ENCODE peak calls at places on chromosome 19, in nine cellular contexts. E, S, R, M, Z, H, I, V and F are unnamed samples. For H3K36me3 and H3K9me3, the result is how much of the 10 kb centered on the place peaks cover.

GRCh38 chr19:43789029-43789428 is 8.3 kb upstream of the KCNN4 start:
- DNase-seq in E (no peak), S (no peak), R (no peak), M (no peak), Z (no peak), H (peak), I (peak), V (peak), F (no peak)

GRCh38 chr19:15015946-15016542 is 33.2 kb upstream of the CASP14 start:
- DNase-seq in E (no peak), S (no peak), R (no peak), M (no peak), Z (peak), H (peak), I (peak), V (no peak), F (peak)

GRCh38 chr19:30602661-30603322 is 230.6 kb downstream of the ZNF536 start:
- DNase-seq in E (no peak), S (no peak), R (no peak), M (no peak), Z (no peak), H (no peak), I (no peak), V (no peak), F (no peak)

GRCh38 chr19:11196406-11197287 is 698 bp downstream of the KANK2 start:
- DNase-seq in E (peak), S (peak), R (peak), M (peak), Z (peak), H (peak), I (peak), V (peak), F (peak)

GRCh38 chr19:56866563-56866962 is 26.0 kb upstream of the PEG3 start:
- DNase-seq in E (no peak), S (no peak), R (no peak), M (peak), Z (no peak), H (no peak), I (no peak), V (no peak), F (no peak)

GRCh38 chr19:6828306-6828697 is 55.8 kb downstream of the VAV1 start:
- DNase-seq in E (no peak), S (no peak), R (no peak), M (no peak), Z (no peak), H (no peak), I (no peak), V (no peak), F (peak)

GRCh38 chr19:51094696-51095279 is 12.1 kb upstream of the KLK14 start:
- DNase-seq in E (no peak), S (no peak), R (no peak), M (peak), Z (peak), H (peak), I (peak), V (no peak), F (no peak)

GRCh38 chr19:56108447-56109195 is 12.5 kb downstream of the ZNF787 start:
- DNase-seq in E (peak), S (peak), R (peak), M (no peak), Z (no peak), H (no peak), I (no peak), V (peak), F (no peak)

GRCh38 chr19:54178581-54179261 is 5.8 kb upstream of the TMC4 start:
- DNase-seq in E (peak), S (no peak), R (no peak), M (peak), Z (no peak), H (peak), I (no peak), V (no peak), F (no peak)

GRCh38 chr19:20273376-20273775 is 106.4 kb downstream of the ZNF486 start:
- DNase-seq in E (no peak), S (no peak), R (no peak), M (no peak), Z (no peak), H (no peak), I (no peak), V (no peak), F (no peak)

GRCh38 chr19:15892012-15892411 is 5.9 kb downstream of the CYP4F2 start:
- DNase-seq in E (no peak), S (no peak), R (no peak), M (no peak), Z (no peak), H (no peak), I (no peak), V (no peak), F (no peak)

GRCh38 chr19:10290876-10291553 is 1.3 kb downstream of the ICAM5 start:
- DNase-seq in E (peak), S (peak), R (no peak), M (peak), Z (peak), H (peak), I (no peak), V (peak), F (peak)

GRCh38 chr19:7340959-7341837 is 7.5 kb upstream of the ARHGEF18 start:
- DNase-seq in E (peak), S (peak), R (peak), M (peak), Z (peak), H (peak), I (peak), V (peak), F (peak)

GRCh38 chr19:13959141-13959961 is 7.0 kb downstream of the DCAF15 start:
- DNase-seq in E (no peak), S (no peak), R (no peak), M (no peak), Z (no peak), H (no peak), I (no peak), V (no peak), F (no peak)

GRCh38 chr19:29804493-29804892 is 7.3 kb upstream of the CCNE1 start:
- DNase-seq in E (no peak), S (no peak), R (no peak), M (no peak), Z (no peak), H (no peak), I (no peak), V (no peak), F (no peak)

GRCh38 chr19:35525873-35526272 is 2.2 kb downstream of the SBSN start:
- DNase-seq in E (no peak), S (no peak), R (no peak), M (no peak), Z (no peak), H (no peak), I (no peak), V (no peak), F (no peak)

GRCh38 chr19:14405758-14406644 is 13.1 kb downstream of the DDX39A start:
- DNase-seq in E (peak), S (peak), R (peak), M (peak), Z (peak), H (peak), I (peak), V (peak), F (peak)

GRCh38 chr19:38251564-38252051 is 4.6 kb downstream of the PPP1R14A start:
- DNase-seq in E (peak), S (no peak), R (peak), M (no peak), Z (no peak), H (no peak), I (peak), V (peak), F (no peak)

GRCh38 chr19:33778089-33778791 is 18.4 kb upstream of the KCTD15 start:
- DNase-seq in E (peak), S (peak), R (peak), M (peak), Z (peak), H (peak), I (peak), V (peak), F (peak)

GRCh38 chr19:10881403-10882107 is 10.2 kb downstream of the CARM1 start:
- DNase-seq in E (no peak), S (no peak), R (no peak), M (peak), Z (no peak), H (peak), I (no peak), V (no peak), F (no peak)

GRCh38 chr19:11286312-11286974 is 9.5 kb upstream of the TSPAN16 start:
- DNase-seq in E (no peak), S (no peak), R (no peak), M (no peak), Z (peak), H (no peak), I (peak), V (peak), F (peak)

GRCh38 chr19:19661141-19661674 is 2.3 kb downstream of the ATP13A1 start:
- DNase-seq in E (no peak), S (no peak), R (no peak), M (no peak), Z (no peak), H (peak), I (no peak), V (no peak), F (no peak)

GRCh38 chr19:29806098-29806866 is 5.5 kb upstream of the CCNE1 start:
- DNase-seq in E (peak), S (no peak), R (no peak), M (peak), Z (peak), H (peak), I (no peak), V (peak), F (peak)

GRCh38 chr19:54183431-54183830 is 5.9 kb downstream of the MBOAT7 start:
- DNase-seq in E (no peak), S (no peak), R (no peak), M (no peak), Z (no peak), H (no peak), I (peak), V (no peak), F (no peak)

GRCh38 chr19:12769689-12770088 is 5.7 kb downstream of the HOOK2 start:
- DNase-seq in E (no peak), S (peak), R (no peak), M (no peak), Z (no peak), H (peak), I (no peak), V (no peak), F (no peak)

GRCh38 chr19:13781547-13781946 is 7.3 kb downstream of the C19orf53 start:
- DNase-seq in E (peak), S (peak), R (peak), M (peak), Z (peak), H (peak), I (peak), V (peak), F (peak)

GRCh38 chr19:37506387-37507166 is at the start of gene ZNF793:
- DNase-seq in E (peak), S (peak), R (peak), M (peak), Z (peak), H (peak), I (peak), V (peak), F (no peak)

GRCh38 chr19:1791879-1792278 is 20.2 kb downstream of the ATP8B3 start:
- DNase-seq in E (no peak), S (no peak), R (no peak), M (no peak), Z (no peak), H (no peak), I (no peak), V (no peak), F (no peak)

GRCh38 chr19:8302357-8302691 is 5.8 kb downstream of the CD320 start:
- DNase-seq in E (peak), S (peak), R (peak), M (no peak), Z (no peak), H (no peak), I (no peak), V (no peak), F (no peak)

DNA sequence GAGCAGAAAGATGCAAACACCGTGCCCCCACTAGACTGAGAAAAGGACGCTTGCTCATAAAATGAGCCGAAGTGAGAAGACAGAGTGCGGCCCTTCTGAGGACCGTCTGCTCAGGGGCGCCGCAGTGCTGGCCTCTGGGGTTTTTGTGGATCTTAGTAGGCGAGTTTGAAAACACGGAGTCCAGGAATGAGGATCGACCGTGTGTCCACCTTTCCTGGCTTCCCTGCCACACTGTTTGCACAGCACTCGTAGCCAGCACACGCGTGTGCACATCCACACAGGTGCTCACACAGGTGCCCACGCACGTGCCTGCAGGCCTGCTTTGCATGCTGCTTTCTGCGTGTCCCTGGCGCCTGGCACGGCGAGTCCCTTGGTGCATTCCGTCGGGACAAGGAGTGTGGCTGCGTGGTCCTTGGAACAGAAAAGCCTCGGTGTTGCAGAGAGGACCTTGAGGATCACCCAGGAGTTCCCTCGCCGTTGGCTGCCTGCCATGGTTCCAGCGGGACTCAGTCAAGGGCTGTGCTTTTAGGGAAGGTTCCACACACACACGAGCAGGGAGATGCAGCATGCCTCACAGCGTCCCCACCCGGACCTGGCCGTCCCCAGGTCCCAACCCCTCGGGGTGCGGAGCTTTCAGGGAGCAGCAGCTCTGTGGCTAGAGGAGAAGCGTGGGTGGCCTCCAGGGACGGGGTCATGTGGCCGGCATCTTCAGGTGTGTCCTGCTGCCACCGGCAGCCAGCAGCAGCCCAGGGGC is 10.1 kb upstream of the ZNF554 start:
- DNase-seq in E (no peak), S (no peak), R (no peak), M (peak), Z (no peak), H (no peak), I (no peak), V (no peak), F (no peak)
- H3K36me3 ChIP-seq in E (under half), S (under half), R (under half), M (under half), Z (under half), H (under half), I (under half), V (under half), F (under half)

DNA sequence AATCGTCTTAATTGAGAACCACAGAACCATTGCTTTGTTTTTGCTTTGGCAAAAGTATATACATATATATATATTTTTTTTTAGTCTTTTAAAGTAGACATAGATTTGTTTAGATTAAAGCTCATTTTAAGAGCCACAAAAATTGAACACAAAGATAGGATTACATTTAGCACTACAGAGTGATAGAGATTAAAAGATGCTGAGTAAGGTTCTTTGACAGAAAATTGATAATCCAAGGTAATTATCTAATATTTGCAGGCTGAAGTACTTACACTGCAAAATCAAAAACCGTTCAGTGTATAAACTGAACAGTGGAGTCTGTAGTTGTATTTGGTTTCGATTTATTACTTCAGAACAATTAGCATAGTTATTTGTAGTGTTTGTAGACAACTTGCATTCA is 24.5 kb upstream of the ZNF98 start:
- DNase-seq in E (no peak), S (no peak), R (no peak), M (no peak), Z (no peak), H (no peak), I (no peak), V (no peak), F (no peak)
- H3K9me3 ChIP-seq in E (under half), S (under half), R (under half), M (under half), Z (under half), H (under half), I (under half), V (under half), F (under half)

GRCh38 chr19:4035582-4035981 is 28.0 kb downstream of the PIAS4 start:
- DNase-seq in E (no peak), S (no peak), R (no peak), M (no peak), Z (no peak), H (no peak), I (no peak), V (no peak), F (no peak)

GRCh38 chr19:4037301-4037949 is 29.3 kb downstream of the ZBTB7A start:
- DNase-seq in E (no peak), S (peak), R (no peak), M (no peak), Z (no peak), H (no peak), I (no peak), V (no peak), F (no peak)

GRCh38 chr19:4036576-4037300 is 29.2 kb downstream of the PIAS4 start:
- DNase-seq in E (no peak), S (no peak), R (no peak), M (no peak), Z (no peak), H (no peak), I (no peak), V (no peak), F (no peak)

GRCh38 chr19:4038057-4038456 is 28.6 kb downstream of the ZBTB7A start:
- DNase-seq in E (no peak), S (no peak), R (no peak), M (no peak), Z (no peak), H (no peak), I (no peak), V (no peak), F (no peak)

GRCh38 chr19:4038661-4039096 is 28.0 kb downstream of the ZBTB7A start:
- DNase-seq in E (no peak), S (no peak), R (no peak), M (no peak), Z (no peak), H (no peak), I (no peak), V (no peak), F (no peak)
- H3K4me3 ChIP-seq in E (no peak), S (no peak), R (no peak), M (no peak), Z (no peak), H (no peak), I (no peak), V (no peak), F (no peak)

DNA sequence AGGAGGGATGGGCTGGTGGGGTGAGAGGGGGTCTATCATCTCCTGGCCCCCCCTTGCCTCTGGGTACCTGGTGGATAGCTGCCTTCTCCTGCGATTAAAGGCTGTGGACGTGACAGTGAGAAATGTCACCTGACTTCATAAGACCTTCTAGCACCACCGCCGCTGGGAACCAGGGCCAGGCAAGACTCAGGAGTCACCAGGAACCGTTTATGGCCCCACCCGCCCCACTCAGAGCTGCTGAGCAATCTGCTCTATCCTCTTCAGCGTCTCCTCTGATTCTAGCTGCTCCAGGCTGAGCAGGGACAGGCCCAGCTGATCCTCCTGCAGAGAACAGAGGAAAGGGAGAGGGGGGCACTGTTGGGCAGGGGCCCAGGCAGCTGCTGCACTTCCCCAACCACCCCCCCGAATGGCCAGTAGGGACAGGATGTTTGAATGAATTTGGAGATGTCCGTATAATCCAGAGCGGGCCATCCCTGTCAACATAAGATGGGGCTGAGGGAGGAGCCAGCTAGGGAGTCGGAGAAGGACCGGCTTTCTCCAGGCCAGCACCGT is 10.9 kb downstream of the KLC3 start:
- DNase-seq in E (no peak), S (no peak), R (no peak), M (no peak), Z (no peak), H (no peak), I (no peak), V (no peak), F (no peak)
- H3K36me3 ChIP-seq in E (under half), S (under half), R (under half), M (under half), Z (under half), H (under half), I (under half), V (under half), F (half or more)

DNA sequence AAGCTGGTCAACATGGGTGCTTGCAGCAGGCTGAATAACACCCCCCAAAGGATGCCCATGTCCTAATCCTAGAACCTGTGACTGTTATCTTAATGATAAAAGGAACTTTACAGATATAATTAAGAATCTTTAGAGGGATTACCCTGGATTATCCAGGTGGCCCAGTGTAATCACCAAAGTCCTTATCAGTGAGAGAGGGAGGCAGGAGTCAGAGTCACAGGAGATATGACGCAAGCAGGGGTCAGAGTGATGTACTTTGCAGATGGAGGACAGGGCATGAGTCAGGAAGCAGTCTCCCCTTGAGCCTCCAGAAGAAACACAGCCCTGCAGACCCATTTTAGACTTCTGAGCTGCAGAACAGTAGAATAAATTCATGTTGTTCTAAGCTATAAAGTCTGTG is 9.8 kb downstream of the ZNF606 start:
- DNase-seq in E (no peak), S (no peak), R (no peak), M (no peak), Z (no peak), H (no peak), I (no peak), V (no peak), F (no peak)
- H3K9me3 ChIP-seq in E (under half), S (half or more), R (under half), M (under half), Z (under half), H (under half), I (under half), V (under half), F (under half)

GRCh38 chr19:18306209-18306902 is 16.5 kb downstream of the LSM4 start:
- DNase-seq in E (peak), S (no peak), R (no peak), M (peak), Z (no peak), H (no peak), I (no peak), V (no peak), F (no peak)
- H3K4me3 ChIP-seq in E (no peak), S (no peak), R (no peak), M (no peak), Z (no peak), H (no peak), I (no peak), V (no peak), F (no peak)

DNA sequence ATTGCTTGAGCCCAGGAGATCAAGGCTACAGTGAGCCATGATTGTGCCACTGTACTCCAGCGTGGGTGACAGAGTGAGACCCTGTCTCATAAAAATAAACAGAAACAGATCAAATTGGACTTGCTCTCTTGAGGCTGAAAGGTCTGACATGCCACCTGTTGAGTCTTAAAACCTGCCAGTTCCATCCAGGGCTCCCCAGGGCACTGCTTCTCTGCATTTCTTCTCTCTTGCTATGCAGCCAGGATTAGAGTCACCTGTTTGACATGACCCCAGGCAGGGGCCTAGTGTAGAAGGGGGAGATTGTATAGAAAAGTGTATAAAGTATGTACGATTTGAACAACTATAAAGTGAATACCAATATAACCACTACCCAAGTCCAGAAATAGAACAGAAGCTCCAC is 45.4 kb downstream of the ARHGAP35 start:
- DNase-seq in E (no peak), S (no peak), R (no peak), M (no peak), Z (no peak), H (no peak), I (no peak), V (no peak), F (no peak)
- H3K36me3 ChIP-seq in E (under half), S (under half), R (under half), M (under half), Z (under half), H (under half), I (under half), V (under half), F (under half)